ENCODE peak calls at places on chromosomes 7 and 10, in seven cellular contexts. One of them, this sample, is unnamed.

GRCh38 chr7:128932862-128933821 is 4.6 kb upstream of the IRF5 start:
- DNase-seq in SW480: no peak
- DNase-seq in lower lobe of right lung: no peak
- DNase-seq in HuH-7: no peak
- DNase-seq in naive thymus-derived CD8-positive, alpha-beta T cell: no peak
- DNase-seq in T-helper 9 cell: no peak
- DNase-seq in CD8-positive, alpha-beta T cell: no peak
- DNase-seq in this sample: no peak

GRCh38 chr7:103947026-103947655 is 42.3 kb downstream of the RELN start:
- DNase-seq in lower lobe of right lung: no peak
- DNase-seq in SW480: no peak
- DNase-seq in T-helper 9 cell: no peak
- DNase-seq in CD8-positive, alpha-beta T cell: no peak
- DNase-seq in HuH-7: no peak
- DNase-seq in naive thymus-derived CD8-positive, alpha-beta T cell: no peak
- DNase-seq in this sample: no peak

GRCh38 chr7:139696547-139696946 is 81.3 kb downstream of the HIPK2 start:
- DNase-seq in SW480: no peak
- DNase-seq in T-helper 9 cell: no peak
- DNase-seq in CD8-positive, alpha-beta T cell: no peak
- DNase-seq in HuH-7: no peak
- DNase-seq in lower lobe of right lung: no peak
- DNase-seq in naive thymus-derived CD8-positive, alpha-beta T cell: no peak
- DNase-seq in this sample: no peak

GRCh38 chr10:35940067-35940989 is 298.2 kb upstream of the FZD8 start:
- DNase-seq in naive thymus-derived CD8-positive, alpha-beta T cell: no peak
- DNase-seq in T-helper 9 cell: no peak
- DNase-seq in lower lobe of right lung: no peak
- DNase-seq in HuH-7: no peak
- DNase-seq in CD8-positive, alpha-beta T cell: no peak
- DNase-seq in SW480: no peak
- DNase-seq in this sample: no peak

GRCh38 chr10:84095821-84096497 is 43.4 kb upstream of the GHITM start:
- DNase-seq in lower lobe of right lung: no peak
- DNase-seq in SW480: no peak
- DNase-seq in naive thymus-derived CD8-positive, alpha-beta T cell: no peak
- DNase-seq in T-helper 9 cell: no peak
- DNase-seq in CD8-positive, alpha-beta T cell: no peak
- DNase-seq in HuH-7: no peak
- DNase-seq in this sample: no peak

GRCh38 chr10:12358863-12359647 is 9.7 kb downstream of the CAMK1D start:
- DNase-seq in T-helper 9 cell: no peak
- DNase-seq in lower lobe of right lung: no peak
- DNase-seq in SW480: no peak
- DNase-seq in naive thymus-derived CD8-positive, alpha-beta T cell: no peak
- DNase-seq in HuH-7: no peak
- DNase-seq in CD8-positive, alpha-beta T cell: no peak
- DNase-seq in this sample: no peak

GRCh38 chr7:100406767-100407166 is 21.7 kb downstream of the ZCWPW1 start:
- DNase-seq in CD8-positive, alpha-beta T cell: no peak
- DNase-seq in HuH-7: no peak
- DNase-seq in naive thymus-derived CD8-positive, alpha-beta T cell: no peak
- DNase-seq in T-helper 9 cell: no peak
- DNase-seq in lower lobe of right lung: no peak
- DNase-seq in SW480: peak
- DNase-seq in this sample: no peak

GRCh38 chr7:155349601-155350331 is 52.1 kb downstream of the INSIG1 start:
- DNase-seq in SW480: no peak
- DNase-seq in lower lobe of right lung: peak
- DNase-seq in HuH-7: peak
- DNase-seq in naive thymus-derived CD8-positive, alpha-beta T cell: no peak
- DNase-seq in T-helper 9 cell: no peak
- DNase-seq in CD8-positive, alpha-beta T cell: no peak
- DNase-seq in this sample: no peak

GRCh38 chr10:71632896-71633600 is 86.5 kb downstream of the C10orf105 start:
- DNase-seq in lower lobe of right lung: no peak
- DNase-seq in naive thymus-derived CD8-positive, alpha-beta T cell: no peak
- DNase-seq in SW480: no peak
- DNase-seq in HuH-7: no peak
- DNase-seq in T-helper 9 cell: no peak
- DNase-seq in CD8-positive, alpha-beta T cell: no peak
- DNase-seq in this sample: peak